ENCODE peak calls at places on chromosomes 5 and 9, in six cellular contexts. X, K, O, I, T and W are unnamed samples.
A peak's percentile ranks its signal among the peaks of the same experiment; 100 is the strongest.

GRCh38 chr9:1619915-1620705 is 395.0 kb upstream of the SMARCA2 start:
- DNase-seq in X (peak; percentile 9), K (no peak), O (peak; percentile 17), I (no peak), T (no peak), W (no peak)

GRCh38 chr5:72480836-72481235 is 26.4 kb downstream of the ZNF366 start:
- DNase-seq in X (no peak), K (no peak), O (no peak), I (no peak), T (no peak), W (no peak)

GRCh38 chr9:109861918-109862317 is 81.9 kb downstream of the PALM2AKAP2 start:
- DNase-seq in X (no peak), K (no peak), O (no peak), I (no peak), T (no peak), W (no peak)

GRCh38 chr9:16787724-16788123 is 82.7 kb downstream of the BNC2 start:
- DNase-seq in X (peak; percentile 13), K (no peak), O (no peak), I (no peak), T (no peak), W (no peak)

GRCh38 chr5:54136666-54137440 is 173.5 kb downstream of the ARL15 start:
- DNase-seq in X (no peak), K (no peak), O (no peak), I (no peak), T (no peak), W (no peak)

GRCh38 chr5:115179959-115180709 is 10.4 kb upstream of the TRIM36 start:
- DNase-seq in X (peak; percentile 47), K (no peak), O (peak; percentile 37), I (no peak), T (no peak), W (peak; percentile 73)

GRCh38 chr5:168481330-168481788 is 4.9 kb upstream of the RARS1 start:
- DNase-seq in X (peak; percentile 23), K (no peak), O (no peak), I (no peak), T (no peak), W (no peak)

GRCh38 chr9:79570449-79571308 is 1.1 kb upstream of the TLE4 start:
- DNase-seq in X (peak; percentile 81), K (no peak), O (no peak), I (no peak), T (peak; percentile 41), W (peak; percentile 46)

GRCh38 chr9:129481824-129482511 is 138.9 kb downstream of the C9orf50 start:
- DNase-seq in X (peak; percentile 60), K (no peak), O (no peak), I (no peak), T (no peak), W (no peak)

GRCh38 chr5:59042201-59042600 is 459.3 kb downstream of the RAB3C start:
- DNase-seq in X (peak; percentile 88), K (no peak), O (peak; percentile 21), I (no peak), T (no peak), W (no peak)

GRCh38 chr9:120526493-120526892 is 53.5 kb downstream of the CDK5RAP2 start:
- DNase-seq in X (no peak), K (no peak), O (no peak), I (no peak), T (no peak), W (no peak)

GRCh38 chr5:166845044-166845443 is 1446.4 kb upstream of the WWC1 start:
- DNase-seq in X (peak; percentile 17), K (no peak), O (peak; percentile 34), I (no peak), T (no peak), W (no peak)

GRCh38 chr5:136769900-136770684 is 404.7 kb upstream of the TRPC7 start:
- DNase-seq in X (peak; percentile 79), K (no peak), O (peak; percentile 83), I (no peak), T (peak; percentile 72), W (peak; percentile 80)

GRCh38 chr9:100322954-100323536 is 29.7 kb downstream of the TEX10 start:
- DNase-seq in X (peak; percentile 54), K (no peak), O (peak; percentile 6), I (no peak), T (peak; percentile 21), W (no peak)

GRCh38 chr9:95370064-95370463 is 52.6 kb upstream of the FANCC start:
- DNase-seq in X (no peak), K (no peak), O (no peak), I (no peak), T (no peak), W (no peak)

GRCh38 chr5:80369521-80369920 is 38.3 kb upstream of the ZFYVE16 start:
- DNase-seq in X (no peak), K (no peak), O (no peak), I (no peak), T (no peak), W (no peak)

GRCh38 chr5:108420755-108421154 is 38.9 kb upstream of the FBXL17 start:
- DNase-seq in X (no peak), K (no peak), O (no peak), I (no peak), T (no peak), W (no peak)

GRCh38 chr9:137326436-137327060 is 24.5 kb upstream of the NRARP start:
- DNase-seq in X (no peak), K (no peak), O (no peak), I (no peak), T (no peak), W (no peak)

GRCh38 chr9:137446851-137447471 is 5.8 kb upstream of the ENTPD8 start:
- DNase-seq in X (no peak), K (no peak), O (no peak), I (no peak), T (no peak), W (peak; percentile 87)

GRCh38 chr5:135400866-135401265 is 1.8 kb upstream of the MACROH2A1 start:
- DNase-seq in X (no peak), K (no peak), O (no peak), I (no peak), T (no peak), W (no peak)

GRCh38 chr5:172147857-172148256 is 40.2 kb downstream of the STK10 start:
- DNase-seq in X (no peak), K (no peak), O (no peak), I (no peak), T (no peak), W (no peak)

GRCh38 chr5:32390819-32391591 is 53.5 kb downstream of the ZFR start:
- DNase-seq in X (peak; percentile 56), K (no peak), O (no peak), I (no peak), T (peak; percentile 4), W (no peak)

GRCh38 chr9:81592890-81593271 is 96.5 kb downstream of the TLE1 start:
- DNase-seq in X (no peak), K (no peak), O (no peak), I (no peak), T (no peak), W (no peak)

GRCh38 chr5:77391240-77391765 is 100.8 kb downstream of the WDR41 start:
- DNase-seq in X (no peak), K (no peak), O (no peak), I (no peak), T (no peak), W (no peak)

GRCh38 chr9:134066546-134066922 is 1.3 kb downstream of the BRD3 start:
- DNase-seq in X (peak; percentile 23), K (no peak), O (no peak), I (no peak), T (no peak), W (no peak)

GRCh38 chr5:51890435-51891116 is 507.3 kb downstream of the ISL1 start:
- DNase-seq in X (no peak), K (no peak), O (no peak), I (no peak), T (no peak), W (no peak)

GRCh38 chr9:20611751-20612287 is 10.5 kb downstream of the MLLT3 start:
- DNase-seq in X (peak; percentile 62), K (no peak), O (peak; percentile 79), I (no peak), T (no peak), W (no peak)

GRCh38 chr9:133677126-133678010 is 41.2 kb downstream of the DBH start:
- DNase-seq in X (no peak), K (peak; percentile 23), O (no peak), I (no peak), T (no peak), W (peak; percentile 15)

GRCh38 chr5:74310967-74311930 is 329.3 kb downstream of the ENC1 start:
- DNase-seq in X (no peak), K (no peak), O (no peak), I (no peak), T (no peak), W (no peak)

GRCh38 chr5:119355244-119355635 is 579 bp upstream of the TNFAIP8 start:
- DNase-seq in X (peak; percentile 22), K (no peak), O (no peak), I (no peak), T (no peak), W (peak; percentile 40)

GRCh38 chr5:172412724-172413260 is 41.5 kb downstream of the SH3PXD2B start:
- DNase-seq in X (peak; percentile 98), K (no peak), O (no peak), I (no peak), T (peak; percentile 81), W (no peak)

GRCh38 chr5:62386824-62387223 is 16.9 kb downstream of the DIMT1 start:
- DNase-seq in X (no peak), K (no peak), O (no peak), I (no peak), T (no peak), W (no peak)

GRCh38 chr5:112419596-112420110 is 576 bp upstream of the EPB41L4A start:
- DNase-seq in X (peak; percentile 21), K (no peak), O (peak; percentile 65), I (no peak), T (no peak), W (peak; percentile 11)

GRCh38 chr9:123482295-123482970 is 126.4 kb downstream of the CRB2 start:
- DNase-seq in X (no peak), K (no peak), O (no peak), I (no peak), T (no peak), W (no peak)

GRCh38 chr5:38189031-38189632 is 69.2 kb upstream of the EGFLAM start:
- DNase-seq in X (peak; percentile 9), K (no peak), O (no peak), I (no peak), T (no peak), W (no peak)

GRCh38 chr9:3746296-3747275 is 220.8 kb upstream of the RFX3 start:
- DNase-seq in X (peak; percentile 98), K (no peak), O (peak; percentile 89), I (no peak), T (peak; percentile 51), W (no peak)

GRCh38 chr5:92580814-92581213 is 1000.2 kb downstream of the NR2F1-AS1 start:
- DNase-seq in X (peak; percentile 57), K (no peak), O (no peak), I (no peak), T (no peak), W (no peak)

GRCh38 chr5:17785774-17786173 is 151.5 kb downstream of the TAF11L14 start:
- DNase-seq in X (no peak), K (no peak), O (no peak), I (no peak), T (no peak), W (no peak)

GRCh38 chr9:16309350-16310271 is 560.9 kb downstream of the BNC2 start:
- DNase-seq in X (no peak), K (no peak), O (no peak), I (no peak), T (no peak), W (no peak)

GRCh38 chr5:76389513-76390154 is 13.5 kb upstream of the IQGAP2 start:
- DNase-seq in X (no peak), K (no peak), O (no peak), I (no peak), T (no peak), W (no peak)